ENCODE peak calls at places on chromosome 10, in four cellular contexts. Z is endothelial cell of umbilical vein; U is CD4-positive, CD25-positive, alpha-beta regulatory T cell; E is aorta. V is an unnamed sample. For H3K4me1, the result is how much of the 10 kb centered on the place peaks cover.

GRCh38 chr10:97131702-97132101 is 54.1 kb downstream of the SLIT1 start:
- DNase-seq in Z (no peak), U (no peak), E (peak), V (no peak)

GRCh38 chr10:46170789-46171188 is 116.0 kb upstream of the ANTXRL start:
- DNase-seq in Z (no peak), U (no peak), E (no peak), V (no peak)

GRCh38 chr10:75469018-75469616 is 37.7 kb downstream of the LRMDA start:
- DNase-seq in Z (peak), U (no peak), E (no peak), V (peak)

GRCh38 chr10:1096287-1096889 is 40.2 kb downstream of the WDR37 start:
- DNase-seq in Z (no peak), U (no peak), E (peak), V (no peak)

GRCh38 chr10:15661574-15661973 is 58.1 kb downstream of the ITGA8 start:
- DNase-seq in Z (no peak), U (no peak), E (no peak), V (no peak)

GRCh38 chr10:71920540-71921318 is 43.5 kb upstream of the CHST3 start:
- DNase-seq in Z (no peak), U (no peak), E (no peak), V (no peak)

GRCh38 chr10:77967611-77968022 is 41.1 kb upstream of the DLG5 start:
- DNase-seq in Z (no peak), U (no peak), E (no peak), V (no peak)

GRCh38 chr10:73992899-73993788 is 4.8 kb upstream of the VCL start:
- DNase-seq in Z (peak), U (no peak), E (no peak), V (no peak)

GRCh38 chr10:62632071-62632809 is 172.3 kb upstream of the ADO start:
- DNase-seq in Z (no peak), U (peak), E (no peak), V (no peak)

GRCh38 chr10:53489331-53489730 is 716.7 kb upstream of the MBL2 start:
- DNase-seq in Z (no peak), U (no peak), E (no peak), V (no peak)

GRCh38 chr10:122407375-122408125 is 33.0 kb downstream of the PLEKHA1 start:
- DNase-seq in Z (peak), U (peak), E (no peak), V (no peak)

GRCh38 chr10:44806895-44807294 is 104.2 kb upstream of the TMEM72 start:
- DNase-seq in Z (no peak), U (no peak), E (no peak), V (no peak)

GRCh38 chr10:86958831-86959736 is 685 bp downstream of the SNCG start:
- DNase-seq in Z (peak), U (no peak), E (peak), V (peak)

GRCh38 chr10:84548869-84549268 is 220.5 kb downstream of the CCSER2 start:
- DNase-seq in Z (no peak), U (no peak), E (no peak), V (no peak)

GRCh38 chr10:73953665-73954064 is 42.7 kb downstream of the PLAU start:
- DNase-seq in Z (no peak), U (no peak), E (no peak), V (no peak)

GRCh38 chr10:29102233-29102632 is 186.6 kb upstream of the LYZL1 start:
- DNase-seq in Z (peak), U (no peak), E (no peak), V (no peak)

GRCh38 chr10:89310092-89310886 is 8.4 kb downstream of the IFIT2 start:
- DNase-seq in Z (no peak), U (no peak), E (no peak), V (no peak)

GRCh38 chr10:32954080-32954479 is 4.0 kb downstream of the ITGB1 start:
- DNase-seq in Z (no peak), U (no peak), E (no peak), V (no peak)

GRCh38 chr10:108970016-108970415 is 953.3 kb downstream of the XPNPEP1 start:
- DNase-seq in Z (no peak), U (no peak), E (no peak), V (no peak)

GRCh38 chr10:29882766-29883165 is 176.6 kb downstream of the JCAD start:
- DNase-seq in Z (no peak), U (no peak), E (no peak), V (no peak)

GRCh38 chr10:123747426-123747825 is 81.3 kb downstream of the GPR26 start:
- DNase-seq in Z (no peak), U (no peak), E (no peak), V (no peak)

GRCh38 chr10:53314856-53315255 is 542.3 kb upstream of the MBL2 start:
- DNase-seq in Z (peak), U (no peak), E (no peak), V (no peak)

GRCh38 chr10:21015838-21016237 is 118.7 kb upstream of the NEBL start:
- DNase-seq in Z (no peak), U (no peak), E (no peak), V (no peak)

GRCh38 chr10:28587970-28588290 is 55.0 kb downstream of the WAC start:
- DNase-seq in Z (peak), U (no peak), E (no peak), V (no peak)

GRCh38 chr10:118732253-118733194 is 22.2 kb downstream of the CACUL1 start:
- DNase-seq in Z (no peak), U (peak), E (no peak), V (no peak)

GRCh38 chr10:88130912-88131311 is 267.5 kb downstream of the PTEN start:
- DNase-seq in Z (no peak), U (no peak), E (no peak), V (no peak)

GRCh38 chr10:67839957-67840356 is 2.0 kb upstream of the DNAJC12 start:
- DNase-seq in Z (no peak), U (no peak), E (no peak), V (no peak)

GRCh38 chr10:124389613-124390361 is 28.9 kb downstream of the OAT start:
- DNase-seq in Z (no peak), U (no peak), E (peak), V (no peak)

GRCh38 chr10:110506448-110506847 is 8.7 kb downstream of the DUSP5 start:
- DNase-seq in Z (no peak), U (no peak), E (no peak), V (no peak)
- H3K4me1 ChIP-seq in Z (half or more), U (under half), E (under half), V (under half)

DNA sequence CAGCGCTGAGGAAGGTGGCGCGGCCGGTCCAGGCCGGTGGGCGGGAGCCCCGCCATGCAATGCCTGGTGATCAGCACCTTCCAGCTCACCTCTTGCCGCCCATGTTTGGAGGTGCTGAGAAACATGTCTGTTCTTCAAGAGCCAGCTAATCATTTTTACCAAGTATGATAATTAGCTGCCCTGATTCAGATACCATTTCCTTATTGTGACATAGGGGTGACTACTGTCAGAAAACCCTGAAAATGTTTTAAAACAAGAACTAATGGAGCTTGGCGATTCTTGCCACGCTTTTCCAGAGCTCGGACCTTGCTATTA is 33.5 kb upstream of the SFTPD start:
- DNase-seq in Z (peak), U (no peak), E (no peak), V (no peak)
- H3K4me3 ChIP-seq in Z (no peak), U (no peak), E (peak), V (peak)

DNA sequence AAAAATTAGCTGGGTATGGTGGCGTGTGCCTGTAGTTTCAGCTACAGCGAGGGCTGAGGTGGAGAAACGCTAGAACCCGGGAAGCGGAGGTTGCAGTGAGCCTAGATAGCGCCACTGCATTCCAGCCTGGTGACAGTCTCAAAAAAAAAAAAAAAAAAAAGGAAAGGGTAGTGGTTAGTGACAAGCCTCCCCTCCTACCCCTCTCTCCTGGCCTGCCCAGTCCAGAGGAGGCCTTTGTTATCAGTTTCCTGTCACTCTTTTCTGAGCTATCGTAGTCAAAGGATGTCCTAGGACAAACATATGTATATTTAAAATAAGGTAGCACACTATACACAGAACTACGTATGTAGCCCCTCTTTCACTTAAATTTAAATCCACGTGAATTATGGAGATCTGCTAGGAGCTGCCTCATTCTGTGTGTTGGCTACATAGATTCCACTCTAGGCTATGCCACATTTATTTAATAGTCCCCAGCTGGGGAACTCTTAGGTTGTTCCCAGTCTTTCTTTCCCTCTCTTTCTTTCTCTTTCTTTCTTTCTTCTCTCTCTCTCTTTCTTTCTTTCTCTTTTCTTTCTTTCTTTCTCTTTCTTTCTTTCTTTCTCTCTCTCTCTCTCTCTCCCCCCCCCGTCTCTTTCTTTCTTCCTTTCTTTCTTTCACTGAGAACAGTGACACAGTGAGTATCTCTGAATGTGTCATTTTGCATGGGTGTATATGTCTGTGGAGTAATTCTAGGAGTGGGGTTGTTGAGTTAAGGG is 3.9 kb downstream of the TSPAN15 start:
- DNase-seq in Z (no peak), U (no peak), E (no peak), V (no peak)
- H3K4me1 ChIP-seq in Z (under half), U (under half), E (under half), V (half or more)

GRCh38 chr10:8034666-8035640 is 19.5 kb upstream of the GATA3 start:
- DNase-seq in Z (no peak), U (peak), E (peak), V (no peak)
- H3K4me3 ChIP-seq in Z (no peak), U (no peak), E (no peak), V (peak)

GRCh38 chr10:114680557-114681117 is 22.6 kb upstream of the ABLIM1 start:
- DNase-seq in Z (no peak), U (no peak), E (no peak), V (no peak)
- H3K4me1 ChIP-seq in Z (under half), U (under half), E (under half), V (under half)

DNA sequence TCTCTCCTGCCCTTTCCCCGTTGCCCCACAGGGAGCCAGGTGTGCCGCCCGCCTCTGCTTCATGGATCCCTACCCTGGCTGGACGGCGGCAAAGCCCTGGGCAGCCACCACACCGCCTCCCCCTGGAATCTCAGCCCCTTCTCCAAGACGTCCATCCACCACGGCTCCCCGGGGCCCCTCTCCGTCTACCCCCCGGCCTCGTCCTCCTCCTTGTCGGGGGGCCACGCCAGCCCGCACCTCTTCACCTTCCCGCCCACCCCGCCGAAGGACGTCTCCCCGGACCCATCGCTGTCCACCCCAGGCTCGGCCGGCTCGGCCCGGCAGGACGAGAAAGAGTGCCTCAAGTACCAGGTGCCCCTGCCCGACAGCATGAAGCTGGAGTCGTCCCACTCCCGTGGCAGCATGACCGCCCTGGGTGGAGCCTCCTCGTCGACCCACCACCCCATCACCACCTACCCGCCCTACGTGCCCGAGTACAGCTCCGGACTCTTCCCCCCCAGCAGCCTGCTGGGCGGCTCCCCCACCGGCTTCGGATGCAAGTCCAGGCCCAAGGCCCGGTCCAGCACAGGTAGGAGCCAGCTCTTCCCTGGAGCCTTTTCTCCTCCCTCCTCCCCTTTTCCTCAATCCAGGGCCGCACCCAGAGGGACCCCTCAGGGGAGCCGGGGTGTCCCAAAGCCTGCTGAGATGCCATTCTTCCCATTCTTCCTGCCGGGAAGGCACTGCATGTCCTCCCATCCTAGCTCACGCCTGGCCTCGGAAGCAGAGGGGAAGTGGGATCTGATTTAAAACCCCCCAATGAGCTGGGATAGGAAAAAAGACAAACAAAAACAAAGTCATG is 4.0 kb downstream of the GATA3 start:
- DNase-seq in Z (no peak), U (no peak), E (no peak), V (no peak)
- H3K4me3 ChIP-seq in Z (peak), U (peak), E (no peak), V (peak)

GRCh38 chr10:6361869-6362268 is 159.1 kb downstream of the PFKFB3 start:
- DNase-seq in Z (no peak), U (no peak), E (no peak), V (no peak)

GRCh38 chr10:6364283-6364682 is 161.6 kb downstream of the PFKFB3 start:
- DNase-seq in Z (no peak), U (no peak), E (no peak), V (no peak)

GRCh38 chr10:6364893-6365292 is 162.2 kb downstream of the PFKFB3 start:
- DNase-seq in Z (no peak), U (no peak), E (no peak), V (no peak)

GRCh38 chr10:6363516-6363915 is 160.8 kb downstream of the PFKFB3 start:
- DNase-seq in Z (no peak), U (no peak), E (no peak), V (no peak)

DNA sequence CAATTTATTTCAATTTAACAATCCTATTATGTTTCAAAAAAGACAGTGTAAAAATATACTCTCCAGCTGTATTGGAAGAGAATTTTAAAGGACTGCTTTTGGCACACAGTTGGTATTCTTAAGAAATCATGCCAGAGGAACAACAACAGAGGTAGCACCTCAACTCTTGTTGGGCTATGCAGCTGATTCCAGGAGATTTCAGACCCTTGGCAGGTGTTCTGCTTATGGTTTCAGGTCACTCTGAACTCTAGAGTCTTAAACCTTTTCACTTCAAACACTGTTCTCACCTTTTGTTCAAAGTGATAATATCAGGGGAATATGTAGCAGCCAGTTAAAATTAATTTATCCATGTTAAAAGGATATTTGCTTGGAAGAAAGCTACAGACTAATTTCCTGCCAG is 160.1 kb downstream of the PFKFB3 start:
- DNase-seq in Z (no peak), U (no peak), E (no peak), V (no peak)
- H3K4me1 ChIP-seq in Z (under half), U (under half), E (under half), V (under half)

GRCh38 chr10:5199398-5199797 is 2.8 kb downstream of the AKR1C4 start:
- DNase-seq in Z (no peak), U (no peak), E (no peak), V (no peak)
- H3K4me3 ChIP-seq in Z (no peak), U (no peak), E (no peak), V (no peak)

DNA sequence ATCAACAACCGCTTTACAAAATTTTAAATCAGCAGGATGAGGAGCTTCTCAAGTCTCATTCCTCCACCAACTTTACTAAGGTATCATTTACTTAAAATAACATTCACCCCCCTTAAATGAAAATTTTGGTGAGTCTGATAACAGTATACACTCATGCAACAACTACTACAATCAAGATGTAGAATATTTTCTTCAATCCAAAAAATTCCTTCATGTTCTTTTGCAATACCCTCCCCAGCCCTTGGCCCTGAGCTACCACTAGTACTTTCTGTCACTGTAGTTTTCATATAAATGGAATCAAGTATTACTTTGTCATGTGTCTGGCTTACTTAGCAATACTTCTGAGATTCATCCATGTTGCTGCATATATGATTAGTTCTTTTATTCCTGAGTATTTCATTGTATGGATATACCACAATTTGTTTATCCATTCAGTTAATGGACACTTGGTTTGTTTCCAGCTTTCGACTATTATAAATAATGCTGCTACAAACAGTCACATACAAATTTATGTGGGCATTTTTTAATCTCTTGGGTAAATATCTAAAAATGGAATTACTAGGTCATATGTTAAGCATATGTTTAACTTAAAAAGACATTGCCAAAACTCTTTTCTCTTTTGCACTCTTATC is 43.0 kb downstream of the NT5C2 start:
- DNase-seq in Z (no peak), U (no peak), E (no peak), V (no peak)
- H3K4me1 ChIP-seq in Z (under half), U (under half), E (under half), V (half or more)

V was measured in psoas muscle.